ENCODE peak calls at places on chromosomes 16 and 17, in ten cellular contexts. T, Q, M, G, X, S, C, O, R and N are unnamed samples.

GRCh38 chr16:17222756-17223411 is 247.9 kb downstream of the XYLT1 start:
- DNase-seq in T (no peak), G (no peak), O (no peak), C (no peak), S (no peak), M (no peak), Q (no peak), R (no peak), X (no peak), N (no peak)

GRCh38 chr17:34797724-34798123 is 163.5 kb downstream of the CCT6B start:
- DNase-seq in R (peak; percentile 10), M (peak; percentile 6), C (no peak), X (no peak), Q (no peak), G (peak; percentile 47), S (no peak), O (peak; percentile 43), T (no peak), N (no peak)

GRCh38 chr16:57610611-57611010 is 17.8 kb upstream of the ADGRG1 start:
- DNase-seq in G (no peak), C (no peak), S (no peak), O (no peak), T (no peak), R (no peak), M (no peak), X (no peak), Q (no peak), N (no peak)

GRCh38 chr17:29593546-29594440 is 861 bp downstream of the ANKRD13B start:
- DNase-seq in M (peak; percentile 35), T (no peak), Q (no peak), O (no peak), C (no peak), S (no peak), R (peak; percentile 43), G (peak; percentile 52), X (no peak), N (no peak)

GRCh38 chr17:2101448-2102257 is 46.8 kb downstream of the HIC1 start:
- DNase-seq in S (no peak), G (no peak), Q (peak; percentile 14), O (no peak), M (peak; percentile 94), T (peak; percentile 49), C (peak; percentile 39), R (peak; percentile 48), X (peak; percentile 96), N (no peak)

GRCh38 chr17:2749058-2749783 is at the start of gene CCDC92B:
- DNase-seq in X (no peak), T (no peak), O (no peak), M (no peak), S (no peak), G (no peak), C (no peak), R (no peak), Q (no peak), N (no peak)

GRCh38 chr17:79192503-79193500 is 118.2 kb downstream of the ENGASE start:
- DNase-seq in T (no peak), M (peak; percentile 39), R (peak; percentile 27), S (no peak), C (no peak), O (no peak), X (peak; percentile 5), G (peak; percentile 64), Q (no peak), N (no peak)

GRCh38 chr17:53466733-53467132 is 356.0 kb upstream of the KIF2B start:
- DNase-seq in C (no peak), R (no peak), X (no peak), S (no peak), G (no peak), T (no peak), M (no peak), Q (no peak), O (no peak), N (no peak)

GRCh38 chr16:75304521-75305363 is 53.3 kb upstream of the BCAR1 start:
- DNase-seq in R (no peak), Q (no peak), M (peak; percentile 66), C (no peak), O (no peak), S (no peak), T (no peak), G (peak; percentile 93), X (peak; percentile 91), N (no peak)

GRCh38 chr16:59697746-59698145 is 963.6 kb upstream of the GOT2 start:
- DNase-seq in T (no peak), O (no peak), S (no peak), M (no peak), R (no peak), C (no peak), G (no peak), Q (no peak), X (no peak), N (peak; percentile 13)

GRCh38 chr17:76951375-76951905 is 83.2 kb downstream of the MGAT5B start:
- DNase-seq in M (no peak), R (no peak), G (no peak), Q (no peak), O (no peak), S (no peak), C (no peak), X (no peak), T (no peak), N (no peak)

GRCh38 chr17:60410001-60410400 is 12.3 kb upstream of the CHCT1 start:
- DNase-seq in M (no peak), S (no peak), T (no peak), X (no peak), Q (no peak), R (no peak), C (no peak), O (no peak), G (no peak), N (no peak)

GRCh38 chr17:63116967-63117366 is 150.9 kb downstream of the TANC2 start:
- DNase-seq in Q (no peak), M (no peak), S (no peak), R (no peak), G (peak; percentile 39), O (no peak), C (no peak), T (no peak), X (peak; percentile 60), N (no peak)

GRCh38 chr17:48149174-48150106 is 41.9 kb downstream of the SNX11 start:
- DNase-seq in S (no peak), O (no peak), G (no peak), M (no peak), Q (no peak), X (no peak), C (no peak), R (no peak), T (no peak), N (no peak)

GRCh38 chr17:49489348-49489747 is 5.7 kb upstream of the NGFR start:
- DNase-seq in X (no peak), T (no peak), R (no peak), C (no peak), S (no peak), O (no peak), M (no peak), Q (no peak), G (no peak), N (no peak)

GRCh38 chr16:69179255-69180010 is 7.5 kb upstream of the SNTB2 start:
- DNase-seq in G (peak; percentile 89), R (no peak), Q (no peak), C (no peak), T (no peak), M (peak; percentile 74), O (no peak), X (peak; percentile 43), S (no peak), N (no peak)

GRCh38 chr17:30379303-30380105 is 777 bp downstream of the CPD start:
- DNase-seq in M (peak; percentile 47), R (peak; percentile 47), Q (peak; percentile 15), T (no peak), O (no peak), S (no peak), G (peak; percentile 40), X (no peak), C (peak; percentile 21), N (no peak)